ENCODE peak calls at places on chromosomes 13 and 19, in seven cellular contexts. O is astrocyte of the cerebellum, F is upper lobe of left lung, D is ovary, Z is esophagus muscularis mucosa, W is MCF 10A, N is tibial nerve. H is an unnamed sample.

GRCh38 chr13:100330662-100331061 is 241.8 kb downstream of the PCCA start:
- DNase-seq in O (no peak), F (no peak), D (no peak), Z (no peak), W (no peak), N (no peak), H (no peak)

GRCh38 chr19:5138606-5139594 is 170.0 kb downstream of the KDM4B start:
- DNase-seq in O (peak), F (peak), D (peak), Z (no peak), W (peak), N (no peak), H (peak)

GRCh38 chr19:3338541-3339181 is 27.7 kb upstream of the NFIC start:
- DNase-seq in O (no peak), F (peak), D (no peak), Z (no peak), W (peak), N (no peak), H (no peak)

GRCh38 chr13:106232680-106233079 is 302.8 kb downstream of the EFNB2 start:
- DNase-seq in O (no peak), F (no peak), D (no peak), Z (no peak), W (no peak), N (no peak), H (no peak)

GRCh38 chr13:69274231-69274630 is 833.4 kb upstream of the ATXN8OS start:
- DNase-seq in O (no peak), F (no peak), D (no peak), Z (no peak), W (peak), N (no peak), H (no peak)

GRCh38 chr13:39397866-39398265 is 205.1 kb downstream of the LHFPL6 start:
- DNase-seq in O (no peak), F (no peak), D (no peak), Z (no peak), W (no peak), N (no peak), H (no peak)

GRCh38 chr13:101398920-101399319 is 17.4 kb downstream of the NALCN start:
- DNase-seq in O (peak), F (no peak), D (no peak), Z (peak), W (no peak), N (no peak), H (no peak)

GRCh38 chr13:100887729-100888151 is 213.1 kb upstream of the TMTC4 start:
- DNase-seq in O (peak), F (no peak), D (no peak), Z (no peak), W (peak), N (no peak), H (no peak)

GRCh38 chr19:18000981-18001836 is 6.8 kb upstream of the ARRDC2 start:
- DNase-seq in O (no peak), F (peak), D (peak), Z (peak), W (peak), N (peak), H (peak)

GRCh38 chr19:11821474-11821873 is 7.4 kb downstream of the ZNF440 start:
- DNase-seq in O (no peak), F (no peak), D (no peak), Z (no peak), W (no peak), N (no peak), H (no peak)

GRCh38 chr19:19203012-19203856 is at the start of gene NR2C2AP:
- DNase-seq in O (peak), F (peak), D (peak), Z (peak), W (peak), N (peak), H (peak)

GRCh38 chr13:34151885-34152284 is 333.9 kb downstream of the RFC3 start:
- DNase-seq in O (no peak), F (no peak), D (no peak), Z (no peak), W (no peak), N (no peak), H (no peak)

GRCh38 chr19:30340724-30341595 is 31.2 kb upstream of the ZNF536 start:
- DNase-seq in O (no peak), F (no peak), D (no peak), Z (no peak), W (no peak), N (no peak), H (no peak)

GRCh38 chr13:90302113-90302512 is 1045.4 kb upstream of the MIR17HG start:
- DNase-seq in O (peak), F (no peak), D (no peak), Z (no peak), W (peak), N (no peak), H (no peak)

GRCh38 chr19:55597493-55597892 is 1.8 kb downstream of the FIZ1 start:
- DNase-seq in O (no peak), F (peak), D (peak), Z (no peak), W (no peak), N (no peak), H (no peak)

GRCh38 chr13:99992912-99993311 is 11.3 kb downstream of the ZIC2 start:
- DNase-seq in O (peak), F (no peak), D (no peak), Z (no peak), W (peak), N (no peak), H (no peak)

GRCh38 chr13:113928701-113929627 is 44.9 kb downstream of the C13orf46 start:
- DNase-seq in O (peak), F (peak), D (peak), Z (no peak), W (peak), N (peak), H (no peak)

GRCh38 chr19:2612619-2613249 is 89.8 kb downstream of the GNG7 start:
- DNase-seq in O (no peak), F (no peak), D (no peak), Z (no peak), W (no peak), N (no peak), H (no peak)

GRCh38 chr19:10044390-10044789 is 31.1 kb downstream of the RDH8 start:
- DNase-seq in O (no peak), F (no peak), D (no peak), Z (no peak), W (peak), N (no peak), H (no peak)

GRCh38 chr13:99990045-99990977 is 8.7 kb downstream of the ZIC2 start:
- DNase-seq in O (no peak), F (peak), D (no peak), Z (peak), W (no peak), N (no peak), H (no peak)

GRCh38 chr13:76425930-76426329 is 460.3 kb downstream of the KCTD12 start:
- DNase-seq in O (peak), F (no peak), D (no peak), Z (no peak), W (peak), N (no peak), H (no peak)

GRCh38 chr19:41161903-41162302 is 31.1 kb upstream of the CYP2S1 start:
- DNase-seq in O (no peak), F (no peak), D (no peak), Z (no peak), W (no peak), N (no peak), H (no peak)

GRCh38 chr13:106096661-106097092 is 438.8 kb downstream of the EFNB2 start:
- DNase-seq in O (no peak), F (no peak), D (no peak), Z (no peak), W (peak), N (no peak), H (no peak)

GRCh38 chr13:93561553-93561952 is 334.9 kb downstream of the GPC6 start:
- DNase-seq in O (no peak), F (no peak), D (no peak), Z (no peak), W (no peak), N (no peak), H (no peak)

GRCh38 chr19:4504297-4504701 is 14.0 kb downstream of the PLIN4 start:
- DNase-seq in O (no peak), F (peak), D (peak), Z (no peak), W (no peak), N (no peak), H (no peak)

GRCh38 chr13:111418101-111418500 is 97.7 kb downstream of the TEX29 start:
- DNase-seq in O (no peak), F (no peak), D (no peak), Z (no peak), W (no peak), N (no peak), H (no peak)

GRCh38 chr19:46718157-46718933 is 1.4 kb upstream of the PRKD2 start:
- DNase-seq in O (no peak), F (no peak), D (no peak), Z (no peak), W (peak), N (no peak), H (peak)

GRCh38 chr19:40561947-40562346 is 14.7 kb upstream of the SHKBP1 start:
- DNase-seq in O (no peak), F (no peak), D (no peak), Z (no peak), W (no peak), N (no peak), H (no peak)

GRCh38 chr13:111262715-111263114 is 57.7 kb upstream of the TEX29 start:
- DNase-seq in O (no peak), F (no peak), D (no peak), Z (no peak), W (no peak), N (no peak), H (no peak)

GRCh38 chr13:59088716-59089115 is 1075.0 kb downstream of the DIAPH3 start:
- DNase-seq in O (peak), F (no peak), D (no peak), Z (no peak), W (peak), N (no peak), H (no peak)

GRCh38 chr13:31987071-31987470 is 44.5 kb upstream of the FRY start:
- DNase-seq in O (no peak), F (no peak), D (no peak), Z (no peak), W (no peak), N (no peak), H (no peak)

GRCh38 chr13:26502826-26503225 is 54.7 kb upstream of the WASF3 start:
- DNase-seq in O (no peak), F (no peak), D (no peak), Z (no peak), W (no peak), N (no peak), H (no peak)

GRCh38 chr13:42066542-42066941 is 18.1 kb downstream of the DGKH start:
- DNase-seq in O (peak), F (no peak), D (no peak), Z (no peak), W (no peak), N (no peak), H (no peak)

GRCh38 chr19:39941615-39942507 is 7.4 kb upstream of the FCGBP start:
- DNase-seq in O (peak), F (no peak), D (no peak), Z (peak), W (peak), N (no peak), H (peak)

GRCh38 chr19:5820785-5821184 is 15.9 kb downstream of the NRTN start:
- DNase-seq in O (no peak), F (no peak), D (no peak), Z (no peak), W (no peak), N (no peak), H (no peak)

GRCh38 chr13:60329221-60329983 is 67.6 kb upstream of the TDRD3 start:
- DNase-seq in O (peak), F (no peak), D (no peak), Z (no peak), W (peak), N (no peak), H (no peak)

GRCh38 chr19:30492581-30492980 is 120.4 kb downstream of the ZNF536 start:
- DNase-seq in O (no peak), F (no peak), D (no peak), Z (no peak), W (no peak), N (no peak), H (no peak)

GRCh38 chr13:74978596-74978995 is 503.4 kb downstream of the TBC1D4 start:
- DNase-seq in O (no peak), F (no peak), D (no peak), Z (no peak), W (peak), N (no peak), H (no peak)

GRCh38 chr13:41988244-41988643 is 27.3 kb upstream of the VWA8 start:
- DNase-seq in O (no peak), F (no peak), D (no peak), Z (no peak), W (no peak), N (no peak), H (no peak)

GRCh38 chr19:9043524-9043923 is 33.3 kb upstream of the MUC16 start:
- DNase-seq in O (no peak), F (no peak), D (no peak), Z (no peak), W (no peak), N (no peak), H (no peak)

GRCh38 chr19:49589391-49589790 is 1.6 kb upstream of the PRR12 start:
- DNase-seq in O (no peak), F (no peak), D (no peak), Z (no peak), W (no peak), N (no peak), H (no peak)

GRCh38 chr19:49591731-49592485 is 926 bp downstream of the PRR12 start:
- DNase-seq in O (no peak), F (peak), D (peak), Z (no peak), W (peak), N (no peak), H (peak)

GRCh38 chr19:49590971-49591730 is at the start of gene PRR12:
- DNase-seq in O (peak), F (peak), D (peak), Z (peak), W (peak), N (no peak), H (peak)

GRCh38 chr19:49588370-49589122 is 2.4 kb upstream of the PRR12 start:
- DNase-seq in O (no peak), F (peak), D (no peak), Z (no peak), W (no peak), N (no peak), H (no peak)

DNA sequence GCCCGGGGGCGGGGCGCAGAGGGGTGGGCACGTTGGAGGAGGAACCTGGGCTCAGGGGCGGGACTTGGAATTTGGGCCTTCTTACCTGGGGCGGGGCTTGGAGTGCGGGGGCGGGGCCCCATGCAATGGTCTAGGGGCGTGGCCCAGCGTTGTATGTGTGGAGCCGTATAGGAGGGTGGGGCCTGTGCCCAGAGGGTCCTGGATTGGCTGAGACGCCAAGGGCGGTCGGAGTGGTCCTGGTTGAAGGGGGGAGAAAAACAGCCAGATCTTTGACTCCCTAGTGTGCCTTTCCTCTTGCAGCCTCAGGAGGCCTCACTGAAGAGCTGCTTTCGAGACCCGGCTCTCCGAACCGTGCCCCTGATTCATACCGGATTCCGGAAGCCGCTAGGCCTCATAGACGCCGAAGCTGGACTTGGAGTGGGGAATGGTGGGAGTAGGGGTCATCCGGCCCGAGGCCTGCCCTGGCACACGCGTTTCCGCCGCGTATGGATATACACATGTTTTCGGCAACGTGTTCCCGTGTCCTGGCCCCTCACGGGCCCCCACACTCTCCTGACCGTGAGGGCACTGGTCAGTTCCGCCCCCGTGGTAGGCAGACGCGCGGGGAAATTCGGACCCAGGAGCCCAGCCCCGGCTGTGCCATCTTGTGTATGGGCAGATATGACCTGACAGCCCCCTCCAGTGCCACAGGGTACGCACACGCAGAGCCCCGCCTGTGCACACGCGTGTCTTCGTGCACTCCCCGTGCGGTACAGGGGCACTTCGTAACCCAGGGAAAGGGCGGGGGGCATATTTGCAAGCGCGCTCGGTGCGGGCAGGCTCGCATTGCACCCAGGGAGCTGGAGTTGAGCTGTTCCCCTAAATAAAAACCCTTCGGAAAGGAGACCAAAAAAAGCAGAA is 661 bp upstream of the PRR12 start:
- DNase-seq in O (peak), F (peak), D (peak), Z (peak), W (peak), N (peak), H (peak)
- TF ChIP-seq CTCF in O (no peak), F (peak), D (no peak), Z (no peak), W (no peak), N (peak), H (no peak)

DNA sequence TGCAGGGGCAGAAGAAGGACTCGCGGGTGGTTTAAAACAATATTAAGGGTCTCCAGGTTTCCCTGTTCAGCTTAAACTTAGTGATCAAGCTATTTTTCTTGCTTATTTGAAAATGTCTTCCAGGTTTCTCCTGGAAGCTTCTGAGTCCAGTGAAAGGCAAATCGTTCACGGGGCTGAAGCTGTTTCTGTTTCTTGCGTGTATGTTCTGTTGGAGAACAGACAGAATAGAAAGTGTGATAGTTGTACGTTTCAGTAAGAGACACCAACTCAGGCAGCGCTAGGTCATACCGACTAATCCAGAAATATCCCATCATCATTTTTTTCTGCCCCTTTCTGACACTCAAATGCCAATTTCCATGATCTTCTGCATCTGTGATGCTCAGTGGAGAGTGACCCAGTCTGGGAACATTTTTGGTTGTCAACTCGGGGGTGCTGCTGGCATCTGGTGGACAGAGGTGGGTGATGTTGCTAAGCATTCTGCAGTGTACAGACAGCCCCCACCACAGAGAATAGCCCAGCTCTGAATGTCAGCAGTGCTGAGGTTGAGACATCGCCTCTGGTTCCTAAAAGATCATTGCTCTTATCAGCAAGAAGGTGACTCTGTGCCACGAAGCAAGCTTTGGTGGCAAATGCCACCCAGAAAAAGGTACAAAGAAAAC is 4.3 kb downstream of the KLF2 start:
- DNase-seq in O (no peak), F (no peak), D (peak), Z (no peak), W (no peak), N (no peak), H (no peak)
- TF ChIP-seq CTCF in O (no peak), F (no peak), D (no peak), Z (no peak), W (no peak), N (no peak), H (no peak)

GRCh38 chr13:73672492-73672891 is 461.7 kb downstream of the KLF12 start:
- DNase-seq in O (no peak), F (no peak), D (no peak), Z (no peak), W (no peak), N (no peak), H (no peak)
- TF ChIP-seq CTCF in O (no peak), F (no peak), D (no peak), Z (no peak), W (no peak), N (no peak), H (no peak)

DNA sequence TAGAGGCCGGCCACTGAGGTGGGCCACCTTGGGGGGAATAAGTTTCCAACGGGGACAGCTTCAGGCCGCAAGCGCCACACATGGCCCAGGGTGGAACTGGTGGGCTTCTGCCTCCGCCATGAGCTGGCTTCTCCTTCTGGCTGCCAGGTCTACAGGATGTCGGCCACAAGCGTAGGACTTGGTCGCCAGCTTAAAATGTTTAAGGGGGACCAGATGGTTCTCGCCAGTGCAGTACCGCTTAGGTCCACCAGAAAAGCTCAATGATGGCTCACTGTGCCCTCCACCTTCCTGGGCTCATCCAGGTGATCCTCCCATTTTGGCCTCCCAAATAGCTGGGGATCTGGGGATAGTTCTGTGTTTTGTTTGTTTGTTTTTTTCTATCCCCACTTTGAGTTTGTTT is 38.7 kb upstream of the ZNF254 start:
- DNase-seq in O (no peak), F (peak), D (no peak), Z (no peak), W (no peak), N (no peak), H (no peak)
- TF ChIP-seq CTCF in O (peak), F (no peak), D (no peak), Z (no peak), W (no peak), N (no peak), H (no peak)

DNA sequence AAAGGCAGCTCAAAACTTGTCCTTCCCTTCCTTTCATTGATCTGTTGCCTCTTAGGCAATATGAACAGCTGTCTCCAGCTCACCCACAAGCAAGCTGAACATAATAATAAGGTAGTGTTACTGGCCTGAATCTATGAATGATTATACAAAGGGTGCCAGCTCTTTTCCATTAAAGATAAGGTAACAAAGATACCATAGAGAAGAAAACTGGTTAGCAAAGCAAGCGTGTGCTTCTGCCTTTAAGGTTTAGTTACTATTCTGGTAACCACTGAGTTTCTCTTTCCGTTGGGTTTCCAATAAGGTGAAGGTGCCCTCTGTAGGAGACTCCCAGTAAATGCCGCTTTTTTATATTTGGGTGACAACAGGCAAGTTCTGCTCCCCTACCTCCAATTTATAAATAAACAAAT is 12.1 kb upstream of the DACH1 start:
- DNase-seq in O (no peak), F (no peak), D (no peak), Z (no peak), W (peak), N (no peak), H (no peak)
- TF ChIP-seq CTCF in O (peak), F (peak), D (no peak), Z (peak), W (peak), N (peak), H (no peak)

GRCh38 chr13:21675095-21676007 is 4.5 kb downstream of the FGF9 start:
- DNase-seq in O (no peak), F (peak), D (no peak), Z (no peak), W (no peak), N (no peak), H (peak)
- TF ChIP-seq CTCF in O (no peak), F (no peak), D (no peak), Z (no peak), W (no peak), N (no peak), H (no peak)

H was measured in activated B cell treated with CpG ODN at 0.5 μM for 24 hours.